ENCODE peak calls at places on chromosomes 5 and 9, in eight cellular contexts. K, L, J, D, P, F, S and N are unnamed samples.
A peak's percentile ranks its signal among the peaks of the same experiment; 100 is the strongest.

GRCh38 chr9:134627417-134628353 is 13.9 kb upstream of the COL5A1 start:
- DNase-seq in K (no peak), L (no peak), J (no peak), D (no peak), P (no peak), F (no peak), S (no peak), N (peak; percentile 65)

GRCh38 chr9:36091028-36091953 is 45.2 kb upstream of the GLIPR2 start:
- DNase-seq in K (peak; percentile 60), L (peak; percentile 73), J (peak; percentile 78), D (peak; percentile 96), P (peak; percentile 46), F (no peak), S (peak; percentile 76), N (no peak)

GRCh38 chr5:96690906-96691305 is 28.7 kb downstream of the CAST start:
- DNase-seq in K (no peak), L (no peak), J (no peak), D (no peak), P (no peak), F (no peak), S (no peak), N (no peak)

GRCh38 chr5:73654171-73654811 is 28.3 kb downstream of the ARHGEF28 start:
- DNase-seq in K (peak; percentile 21), L (no peak), J (peak; percentile 26), D (peak; percentile 69), P (no peak), F (no peak), S (no peak), N (no peak)

GRCh38 chr9:16384993-16385392 is 485.5 kb downstream of the BNC2 start:
- DNase-seq in K (no peak), L (no peak), J (no peak), D (no peak), P (no peak), F (no peak), S (no peak), N (no peak)

GRCh38 chr5:54162184-54162583 is 148.2 kb downstream of the ARL15 start:
- DNase-seq in K (no peak), L (no peak), J (no peak), D (no peak), P (no peak), F (no peak), S (no peak), N (no peak)

GRCh38 chr9:137339045-137339444 is 37.0 kb upstream of the NRARP start:
- DNase-seq in K (no peak), L (peak; percentile 37), J (no peak), D (peak; percentile 17), P (no peak), F (no peak), S (peak; percentile 45), N (no peak)

GRCh38 chr9:93826209-93826608 is 128.9 kb downstream of the BARX1 start:
- DNase-seq in K (peak; percentile 81), L (no peak), J (no peak), D (no peak), P (peak; percentile 53), F (no peak), S (no peak), N (peak; percentile 66)

GRCh38 chr9:114034663-114035062 is 43.4 kb downstream of the AMBP start:
- DNase-seq in K (no peak), L (no peak), J (no peak), D (no peak), P (no peak), F (peak; percentile 71), S (no peak), N (peak; percentile 40)

GRCh38 chr9:112380102-112380581 is at the start of gene HSDL2:
- DNase-seq in K (peak; percentile 19), L (no peak), J (no peak), D (peak; percentile 28), P (no peak), F (no peak), S (peak; percentile 54), N (no peak)

GRCh38 chr5:96517294-96517693 is 84.2 kb upstream of the PCSK1 start:
- DNase-seq in K (no peak), L (peak; percentile 4), J (no peak), D (peak; percentile 73), P (no peak), F (no peak), S (peak; percentile 55), N (no peak)

DNA sequence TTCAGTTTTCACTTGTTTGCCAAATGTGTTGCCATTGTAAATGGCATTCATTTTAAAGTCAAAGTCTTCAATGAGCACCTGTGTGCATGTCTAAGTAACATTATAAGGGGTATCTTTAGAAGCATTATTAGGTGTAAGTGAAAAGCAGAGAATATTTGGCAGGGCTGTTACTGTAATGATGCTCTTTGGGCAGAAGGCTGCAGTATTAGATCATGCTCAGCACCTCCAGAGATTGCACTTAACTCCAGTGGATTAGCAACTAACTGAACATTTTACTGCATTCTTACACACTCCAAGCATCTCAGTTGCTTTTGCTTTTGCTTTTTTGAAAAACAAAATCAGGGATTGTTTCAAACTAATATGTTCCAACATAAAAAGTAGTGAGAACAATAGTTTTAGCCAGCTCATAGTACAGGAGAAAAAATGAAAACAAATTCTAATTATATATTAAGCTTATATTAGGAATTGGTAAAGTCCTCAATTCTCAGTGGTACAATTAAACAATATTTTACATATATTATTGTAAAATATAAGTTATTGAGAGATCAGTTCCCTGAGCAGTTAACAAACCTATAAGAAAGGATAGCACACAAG is 1740.9 kb upstream of the CDH9 start:
- DNase-seq in K (peak; percentile 17), L (peak; percentile 29), J (no peak), D (no peak), P (no peak), F (no peak), S (no peak), N (no peak)
- TF ChIP-seq CTCF in K (peak; percentile 51), L (peak; percentile 50), J (no peak), D (no peak), P (no peak), F (peak; percentile 45), S (no peak), N (peak; percentile 60)

DNA sequence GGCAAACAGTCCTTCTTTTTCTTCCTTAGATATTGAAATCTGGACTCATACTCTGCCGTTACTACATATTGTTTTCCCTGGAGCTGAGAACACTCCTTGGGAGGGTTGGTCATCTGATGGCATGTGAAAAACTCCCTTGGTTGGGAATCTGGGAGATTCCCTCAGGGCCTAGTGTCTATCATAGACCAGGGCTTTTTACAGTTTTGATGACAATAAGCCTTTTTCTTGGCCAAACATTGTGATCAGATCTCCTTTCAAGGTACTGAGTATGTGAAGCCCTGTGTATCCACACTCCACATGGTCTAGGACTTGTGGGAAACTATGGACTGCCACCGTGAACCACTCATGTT is 32.9 kb downstream of the TMEM252 start:
- DNase-seq in K (no peak), L (no peak), J (no peak), D (no peak), P (no peak), F (no peak), S (no peak), N (no peak)
- TF ChIP-seq CTCF in K (no peak), L (no peak), J (no peak), D (no peak), P (peak; percentile 2), F (no peak), S (no peak), N (no peak)

GRCh38 chr5:81195334-81195929 is 37.7 kb upstream of the CKMT2 start:
- DNase-seq in K (no peak), L (no peak), J (no peak), D (no peak), P (no peak), F (no peak), S (peak; percentile 3), N (no peak)
- TF ChIP-seq CTCF in K (no peak), L (no peak), J (no peak), D (no peak), P (no peak), F (no peak), S (no peak), N (no peak)

DNA sequence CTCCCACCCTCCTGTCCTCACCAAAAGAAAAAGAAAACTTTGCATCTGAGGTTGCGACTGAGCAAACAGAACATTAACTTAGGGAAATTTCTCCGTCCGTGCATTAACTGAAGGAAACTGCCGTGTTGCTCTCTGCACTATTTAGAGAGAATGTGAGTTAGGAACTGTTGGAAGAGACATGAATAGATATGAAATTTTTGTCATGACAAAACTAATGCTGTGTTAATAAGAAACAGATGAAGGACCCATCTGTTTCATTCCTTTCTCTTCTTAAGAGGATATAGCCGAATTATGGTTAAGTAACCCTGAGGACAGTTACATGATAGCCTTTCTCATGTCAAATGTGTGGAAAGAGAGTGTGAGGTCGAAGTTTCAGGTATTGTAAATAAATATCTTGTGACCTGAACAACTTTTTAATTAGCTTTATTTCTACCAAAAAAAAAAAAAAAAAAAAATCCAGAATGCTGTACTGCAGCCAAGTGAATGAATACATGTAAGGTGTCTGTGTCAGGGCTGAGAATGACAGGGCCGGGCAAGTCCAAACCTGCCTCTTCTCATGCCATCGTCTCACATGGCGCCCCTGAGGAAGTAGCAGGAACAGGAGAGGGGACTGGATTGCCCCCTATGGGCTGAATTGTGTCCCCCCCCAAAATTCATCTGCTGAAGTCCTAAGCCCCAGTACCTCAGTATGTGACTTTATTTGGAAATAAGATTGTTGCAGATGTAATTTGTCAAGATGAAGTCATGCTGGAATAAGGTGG is 35.6 kb upstream of the ANKRD33B start:
- DNase-seq in K (no peak), L (no peak), J (no peak), D (peak; percentile 60), P (no peak), F (no peak), S (peak; percentile 27), N (no peak)
- TF ChIP-seq CTCF in K (peak; percentile 38), L (peak; percentile 31), J (peak; percentile 16), D (no peak), P (no peak), F (peak; percentile 22), S (no peak), N (peak; percentile 15)

DNA sequence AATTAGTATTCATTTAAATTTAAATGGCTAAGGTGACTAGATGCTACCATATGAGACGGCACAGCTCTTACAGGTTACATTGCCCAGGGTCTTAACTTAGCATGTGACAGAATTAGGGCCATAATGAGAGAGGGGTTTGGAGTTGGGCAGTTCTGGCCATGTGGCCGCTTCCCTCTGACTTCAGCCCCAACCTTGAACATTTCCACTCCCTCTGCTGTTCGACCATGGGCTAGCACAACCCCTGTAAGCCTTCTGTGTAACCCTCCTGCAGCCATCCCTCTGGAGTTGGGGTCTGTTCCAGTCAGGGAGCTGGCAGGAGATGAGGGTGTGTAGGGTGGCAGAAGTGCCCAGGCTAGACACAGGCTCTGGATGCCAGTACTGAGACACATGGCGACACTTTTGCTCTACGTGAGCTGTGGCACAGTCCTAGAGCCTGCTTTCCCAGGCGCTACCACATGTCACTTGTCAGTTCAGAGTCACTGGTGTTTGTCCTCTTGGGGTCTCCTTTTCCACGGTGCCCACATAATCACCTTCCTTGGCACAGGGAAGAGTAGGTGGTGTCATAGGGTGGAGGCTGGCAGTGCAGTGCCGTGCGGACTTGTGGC is 128.7 kb upstream of the PITX1 start:
- DNase-seq in K (peak; percentile 10), L (no peak), J (no peak), D (peak; percentile 5), P (no peak), F (peak; percentile 51), S (no peak), N (peak; percentile 29)
- TF ChIP-seq CTCF in K (no peak), L (peak; percentile 8), J (peak; percentile 42), D (peak; percentile 27), P (no peak), F (no peak), S (no peak), N (no peak)

DNA sequence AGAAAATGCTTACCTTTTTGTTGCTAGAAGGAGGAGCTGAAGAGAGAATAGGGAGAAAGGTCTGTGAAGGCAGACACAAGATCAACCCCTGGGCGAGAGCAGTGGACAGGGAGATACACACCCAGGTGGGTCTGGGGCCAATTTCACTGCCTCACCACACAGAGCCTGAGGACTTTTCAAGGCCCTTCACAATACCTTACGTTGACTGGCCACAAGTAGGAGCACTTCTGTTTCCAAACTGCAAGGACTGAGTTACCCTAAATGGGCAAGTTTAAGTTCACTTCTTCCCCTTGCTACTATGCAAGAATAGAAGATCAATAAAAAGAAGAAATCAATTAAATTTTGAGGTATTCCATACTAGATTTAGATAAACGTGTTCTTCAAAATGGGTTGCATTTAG is 174.5 kb upstream of the SLC12A2 start:
- DNase-seq in K (peak; percentile 78), L (peak; percentile 27), J (no peak), D (peak; percentile 55), P (peak; percentile 37), F (no peak), S (peak; percentile 75), N (no peak)
- TF ChIP-seq CTCF in K (peak; percentile 63), L (peak; percentile 79), J (peak; percentile 68), D (peak; percentile 50), P (peak; percentile 19), F (peak; percentile 47), S (peak; percentile 79), N (peak; percentile 73)